ENCODE peak calls at places on chromosomes 5 and 9, in four cellular contexts. N is aorta, S is upper lobe of right lung, M is endodermal cell. E is an unnamed sample. For H3K4me1, the result is how much of the 10 kb centered on the place peaks cover.

GRCh38 chr9:122791872-122792669 is 3.3 kb downstream of the OR5C1 start:
- DNase-seq in N (no peak), S (no peak), M (no peak), E (no peak)

GRCh38 chr5:53128481-53128880 is 18.9 kb upstream of the MOCS2 start:
- DNase-seq in N (no peak), S (no peak), M (no peak), E (no peak)

GRCh38 chr5:56350595-56351170 is 117.6 kb upstream of the ANKRD55 start:
- DNase-seq in N (peak), S (no peak), M (no peak), E (peak)

GRCh38 chr9:123757547-123757946 is 172.4 kb downstream of the DENND1A start:
- DNase-seq in N (no peak), S (no peak), M (no peak), E (no peak)

GRCh38 chr5:102295534-102296228 is 403 bp downstream of the SLCO4C1 start:
- DNase-seq in N (peak), S (peak), M (no peak), E (no peak)

GRCh38 chr5:175922192-175922885 is 45.8 kb downstream of the THOC3 start:
- DNase-seq in N (no peak), S (no peak), M (no peak), E (no peak)

GRCh38 chr9:5435912-5436311 is 1.8 kb downstream of the PLGRKT start:
- DNase-seq in N (no peak), S (no peak), M (no peak), E (no peak)

GRCh38 chr5:127092690-127093089 is 19.4 kb upstream of the C5orf63 start:
- DNase-seq in N (no peak), S (no peak), M (peak), E (no peak)

GRCh38 chr5:179303801-179304200 is 41.5 kb downstream of the ADAMTS2 start:
- DNase-seq in N (peak), S (peak), M (no peak), E (peak)

GRCh38 chr5:149912226-149912864 is 32.2 kb downstream of the PDE6A start:
- DNase-seq in N (no peak), S (no peak), M (no peak), E (no peak)

GRCh38 chr5:145345883-145346282 is 489.3 kb downstream of the PRELID2 start:
- DNase-seq in N (no peak), S (no peak), M (no peak), E (no peak)

GRCh38 chr5:89728750-89729149 is 680.8 kb downstream of the CETN3 start:
- DNase-seq in N (peak), S (no peak), M (no peak), E (peak)

GRCh38 chr5:1476181-1476966 is 31.1 kb upstream of the SLC6A3 start:
- DNase-seq in N (peak), S (peak), M (no peak), E (no peak)

GRCh38 chr5:104430977-104431620 is 868.5 kb upstream of the NUDT12 start:
- DNase-seq in N (no peak), S (no peak), M (no peak), E (no peak)

GRCh38 chr5:60829490-60830266 is 14.4 kb downstream of the ELOVL7 start:
- DNase-seq in N (no peak), S (no peak), M (no peak), E (no peak)

GRCh38 chr5:132979367-132979935 is 16.0 kb upstream of the AFF4 start:
- DNase-seq in N (no peak), S (no peak), M (no peak), E (no peak)

GRCh38 chr9:78158286-78158685 is 77.6 kb upstream of the CEP78 start:
- DNase-seq in N (no peak), S (no peak), M (no peak), E (no peak)

GRCh38 chr5:82620957-82621600 is 342.9 kb upstream of the RPS23 start:
- DNase-seq in N (no peak), S (no peak), M (no peak), E (no peak)

GRCh38 chr5:123722451-123722850 is 210.5 kb downstream of the CSNK1G3 start:
- DNase-seq in N (no peak), S (no peak), M (no peak), E (no peak)

GRCh38 chr5:117943120-117943519 is 1045.2 kb downstream of the DTWD2 start:
- DNase-seq in N (no peak), S (no peak), M (no peak), E (no peak)

GRCh38 chr9:113215142-113215541 is 5.9 kb downstream of the FKBP15 start:
- DNase-seq in N (no peak), S (no peak), M (no peak), E (no peak)

GRCh38 chr5:91111473-91112238 is 271.5 kb downstream of the ARRDC3 start:
- DNase-seq in N (no peak), S (no peak), M (no peak), E (no peak)

GRCh38 chr9:88322906-88323566 is 65.2 kb upstream of the SPIN1 start:
- DNase-seq in N (peak), S (peak), M (no peak), E (no peak)

GRCh38 chr9:34651876-34652602 is at the start of gene IL11RA:
- DNase-seq in N (peak), S (peak), M (peak), E (peak)

GRCh38 chr5:160209917-160210316 is 19.4 kb upstream of the FABP6 start:
- DNase-seq in N (no peak), S (no peak), M (no peak), E (no peak)

GRCh38 chr9:129472651-129473102 is 148.2 kb downstream of the C9orf50 start:
- DNase-seq in N (no peak), S (no peak), M (peak), E (no peak)

GRCh38 chr9:112719292-112719691 is 1.4 kb upstream of the INIP start:
- DNase-seq in N (no peak), S (no peak), M (no peak), E (no peak)

GRCh38 chr5:96321371-96321770 is 111.7 kb downstream of the PCSK1 start:
- DNase-seq in N (no peak), S (no peak), M (no peak), E (no peak)

GRCh38 chr9:101400120-101400519 is 1.5 kb downstream of the ZNF189 start:
- DNase-seq in N (no peak), S (no peak), M (no peak), E (peak)

GRCh38 chr9:32010322-32010721 is 374.1 kb upstream of the ACO1 start:
- DNase-seq in N (peak), S (peak), M (peak), E (no peak)

GRCh38 chr5:91384671-91385430 is 1.7 kb upstream of the ARRDC3 start:
- DNase-seq in N (no peak), S (no peak), M (peak), E (no peak)

GRCh38 chr5:148141645-148142044 is 26.7 kb upstream of the SPINK14 start:
- DNase-seq in N (no peak), S (no peak), M (no peak), E (no peak)

GRCh38 chr9:126516936-126517750 is 96.6 kb upstream of the LMX1B start:
- DNase-seq in N (peak), S (peak), M (peak), E (peak)

GRCh38 chr5:73625905-73626811 is at the start of gene ARHGEF28:
- DNase-seq in N (peak), S (peak), M (peak), E (peak)

GRCh38 chr5:72651109-72651508 is 143.9 kb upstream of the ZNF366 start:
- DNase-seq in N (no peak), S (no peak), M (no peak), E (no peak)

GRCh38 chr9:77649109-77649812 is 1.1 kb upstream of the GNA14 start:
- DNase-seq in N (no peak), S (no peak), M (no peak), E (no peak)

GRCh38 chr5:79759436-79759835 is 69.8 kb downstream of the CMYA5 start:
- DNase-seq in N (no peak), S (no peak), M (no peak), E (peak)

DNA sequence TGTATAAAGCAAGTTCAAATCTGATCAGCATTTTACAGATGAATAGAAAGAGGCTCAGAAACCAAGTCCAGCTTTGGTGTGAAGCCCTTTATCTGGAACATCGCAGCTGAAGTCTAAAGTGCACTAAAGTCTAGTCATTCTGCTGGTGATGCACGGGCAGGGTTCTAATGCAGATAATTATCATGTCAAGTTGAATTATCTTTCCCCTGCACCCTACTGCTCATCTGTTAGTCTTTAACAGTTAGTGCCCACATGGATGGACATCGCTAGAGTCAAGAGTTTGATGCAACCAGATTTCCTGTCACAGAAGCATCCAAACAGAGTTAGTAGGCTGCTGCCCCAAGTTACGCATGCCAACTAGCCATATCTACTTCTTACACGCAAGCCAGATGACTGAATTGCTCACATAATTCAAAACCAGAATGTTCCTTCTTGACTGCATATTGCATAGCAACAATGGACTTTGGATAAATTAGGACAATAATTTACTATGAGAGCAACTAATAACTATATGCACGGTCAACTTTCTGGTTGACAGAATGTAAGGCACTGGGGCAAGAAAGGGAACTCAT is 1.6 kb upstream of the TOMM5 start:
- DNase-seq in N (no peak), S (no peak), M (no peak), E (no peak)
- H3K4me3 ChIP-seq in N (no peak), S (no peak), M (no peak), E (peak)

GRCh38 chr5:133995341-133995740 is 9.4 kb downstream of the VDAC1 start:
- DNase-seq in N (no peak), S (no peak), M (peak), E (no peak)
- H3K4me1 ChIP-seq in N (under half), S (under half), M (under half), E (half or more)

DNA sequence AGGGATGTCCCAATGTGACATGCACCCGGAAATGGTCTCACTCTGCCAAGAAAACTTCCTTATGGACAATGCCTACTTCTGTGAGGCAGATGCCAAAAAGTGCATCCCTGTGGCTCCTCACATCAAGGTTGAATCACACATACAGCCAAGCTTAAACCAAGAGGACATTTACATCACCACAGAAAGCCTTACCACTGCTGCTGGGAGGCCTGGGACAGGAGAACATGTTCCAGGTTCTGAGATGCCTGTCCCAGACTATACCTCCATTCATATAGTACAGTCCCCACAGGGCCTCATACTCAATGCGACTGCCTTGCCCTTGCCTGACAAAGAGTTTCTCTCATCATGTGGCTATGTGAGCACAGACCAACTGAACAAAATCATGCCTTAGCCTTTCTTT is 37.6 kb upstream of the CCDC152 start:
- DNase-seq in N (no peak), S (no peak), M (no peak), E (no peak)
- H3K27ac ChIP-seq in N (no peak), S (no peak), M (no peak), E (no peak)

GRCh38 chr5:58454025-58454424 is 5.9 kb downstream of the PLK2 start:
- DNase-seq in N (no peak), S (no peak), M (no peak), E (no peak)
- H3K4me3 ChIP-seq in N (peak), S (peak), M (no peak), E (no peak)

GRCh38 chr5:36403601-36404311 is 102.1 kb upstream of the RANBP3L start:
- DNase-seq in N (no peak), S (no peak), M (no peak), E (peak)

GRCh38 chr5:36406023-36406422 is 104.3 kb upstream of the RANBP3L start:
- DNase-seq in N (no peak), S (no peak), M (no peak), E (no peak)

GRCh38 chr5:36402512-36402906 is 100.8 kb upstream of the RANBP3L start:
- DNase-seq in N (no peak), S (no peak), M (no peak), E (no peak)

GRCh38 chr5:36407396-36407795 is 105.7 kb upstream of the RANBP3L start:
- DNase-seq in N (no peak), S (no peak), M (no peak), E (no peak)
- H3K4me1 ChIP-seq in N (under half), S (under half), M (under half), E (under half)